ENCODE peak calls at places on chromosomes 3 and 15, in four cellular contexts. One of them, this sample, is unnamed.

GRCh38 chr3:47772047-47772446 is 9.6 kb downstream of the SMARCC1 start:
- DNase-seq in kidney: no peak
- DNase-seq in HCT116: no peak
- DNase-seq in GM23248: no peak
- DNase-seq in this sample: no peak

GRCh38 chr3:106088899-106089298 is 220.1 kb upstream of the CBLB start:
- DNase-seq in kidney: no peak
- DNase-seq in HCT116: no peak
- DNase-seq in GM23248: no peak
- DNase-seq in this sample: no peak

GRCh38 chr15:84915011-84915958 is 30.8 kb downstream of the SLC28A1 start:
- DNase-seq in GM23248: peak; percentile 95
- DNase-seq in HCT116: peak; percentile 81
- DNase-seq in kidney: peak; percentile 93
- DNase-seq in this sample: peak; percentile 53

GRCh38 chr3:129412542-129413198 is 15.8 kb downstream of the EFCAB12 start:
- DNase-seq in GM23248: no peak
- DNase-seq in HCT116: no peak
- DNase-seq in kidney: no peak
- DNase-seq in this sample: no peak

GRCh38 chr3:109328202-109328601 is 9.1 kb downstream of the DPPA4 start:
- DNase-seq in HCT116: no peak
- DNase-seq in GM23248: no peak
- DNase-seq in kidney: no peak
- DNase-seq in this sample: no peak

GRCh38 chr15:38652998-38653397 is 88.4 kb upstream of the RASGRP1 start:
- DNase-seq in GM23248: no peak
- DNase-seq in kidney: no peak
- DNase-seq in HCT116: no peak
- DNase-seq in this sample: peak; percentile 26

GRCh38 chr3:170651260-170651845 is 65.5 kb upstream of the SLC7A14 start:
- DNase-seq in GM23248: no peak
- DNase-seq in kidney: no peak
- DNase-seq in HCT116: no peak
- DNase-seq in this sample: no peak

GRCh38 chr15:31083394-31083790 is 18.1 kb downstream of the TRPM1 start:
- DNase-seq in GM23248: no peak
- DNase-seq in HCT116: no peak
- DNase-seq in kidney: peak; percentile 84
- DNase-seq in this sample: peak; percentile 79

GRCh38 chr3:143120716-143121239 is 1.2 kb downstream of the CHST2 start:
- DNase-seq in kidney: peak; percentile 77
- DNase-seq in GM23248: peak; percentile 73
- DNase-seq in HCT116: no peak
- DNase-seq in this sample: peak; percentile 22

GRCh38 chr15:89111352-89111751 is 23.1 kb downstream of the ABHD2 start:
- DNase-seq in GM23248: no peak
- DNase-seq in HCT116: no peak
- DNase-seq in kidney: no peak
- DNase-seq in this sample: no peak

GRCh38 chr15:89111961-89112340 is 23.7 kb downstream of the ABHD2 start:
- DNase-seq in HCT116: no peak
- DNase-seq in kidney: no peak
- DNase-seq in GM23248: no peak
- DNase-seq in this sample: no peak

GRCh38 chr15:89113263-89113662 is 25.0 kb downstream of the ABHD2 start:
- DNase-seq in HCT116: no peak
- DNase-seq in GM23248: no peak
- DNase-seq in kidney: no peak
- DNase-seq in this sample: no peak

GRCh38 chr15:89110060-89110459 is 21.8 kb downstream of the ABHD2 start:
- DNase-seq in GM23248: no peak
- DNase-seq in kidney: no peak
- DNase-seq in HCT116: no peak
- DNase-seq in this sample: no peak

GRCh38 chr15:89112341-89112971 is 24.2 kb downstream of the ABHD2 start:
- DNase-seq in HCT116: peak; percentile 72
- DNase-seq in kidney: no peak
- DNase-seq in GM23248: peak; percentile 58
- DNase-seq in this sample: peak; percentile 79
- H3K9ac ChIP-seq in HCT116: peak overlapping the region; percentile 5
- H3K9ac ChIP-seq in kidney: no peak overlapping the region
- H3K9ac ChIP-seq in GM23248: no peak overlapping the region
- H3K9ac ChIP-seq in this sample: no peak overlapping the region

DNA sequence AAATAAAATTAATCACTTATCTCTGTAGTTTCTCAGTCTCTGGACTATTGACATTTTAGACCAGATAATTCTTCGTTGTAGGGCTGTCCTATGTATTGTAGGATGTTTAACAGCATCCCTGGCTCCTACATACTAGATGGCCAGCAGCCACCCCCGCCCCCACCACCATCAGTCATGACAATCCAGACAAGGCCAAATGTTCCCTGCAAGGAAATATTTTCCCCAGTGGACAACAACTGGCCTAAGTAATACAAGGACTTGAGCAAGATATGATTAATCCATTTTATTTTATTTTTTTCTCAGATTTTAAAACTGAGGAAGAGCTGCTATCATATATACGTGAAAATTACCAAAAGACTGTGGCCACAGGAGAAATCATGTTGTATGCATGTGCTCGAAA is 23.8 kb downstream of the TICRR start:
- DNase-seq in HCT116: no peak
- DNase-seq in kidney: no peak
- DNase-seq in GM23248: peak; percentile 71
- DNase-seq in this sample: no peak
- H3K36me3 ChIP-seq in HCT116: peaks cover 53% of the 10 kb centered on the region
- H3K36me3 ChIP-seq in kidney: no peaks in the 10 kb centered on the region
- H3K36me3 ChIP-seq in GM23248: peaks cover 6% of the 10 kb centered on the region
- H3K36me3 ChIP-seq in this sample: no peaks in the 10 kb centered on the region

GRCh38 chr3:185766645-185767323 is 58.1 kb downstream of the IGF2BP2 start:
- DNase-seq in kidney: no peak
- DNase-seq in GM23248: no peak
- DNase-seq in HCT116: no peak
- DNase-seq in this sample: peak; percentile 54
- H3K4me1 ChIP-seq in kidney: no peaks in the 10 kb centered on the region
- H3K4me1 ChIP-seq in GM23248: peaks cover 45% of the 10 kb centered on the region
- H3K4me1 ChIP-seq in HCT116: no peaks in the 10 kb centered on the region
- H3K4me1 ChIP-seq in this sample: no peaks in the 10 kb centered on the region

GRCh38 chr15:55276324-55276723 is 13.3 kb downstream of the RAB27A start:
- DNase-seq in GM23248: no peak
- DNase-seq in HCT116: no peak
- DNase-seq in kidney: no peak
- DNase-seq in this sample: no peak
- H3K9ac ChIP-seq in GM23248: no peak overlapping the region
- H3K9ac ChIP-seq in HCT116: no peak overlapping the region
- H3K9ac ChIP-seq in kidney: no peak overlapping the region
- H3K9ac ChIP-seq in this sample: no peak overlapping the region

GRCh38 chr15:69439623-69440022 is 13.0 kb upstream of the RPLP1 start:
- DNase-seq in kidney: no peak
- DNase-seq in GM23248: no peak
- DNase-seq in HCT116: no peak
- DNase-seq in this sample: no peak
- H3K36me3 ChIP-seq in kidney: no peaks in the 10 kb centered on the region
- H3K36me3 ChIP-seq in GM23248: peaks cover 12% of the 10 kb centered on the region
- H3K36me3 ChIP-seq in HCT116: peaks cover 69% of the 10 kb centered on the region
- H3K36me3 ChIP-seq in this sample: no peaks in the 10 kb centered on the region